ENCODE peak calls at places on chromosome 1, in nine cellular contexts. V is NCI-H146; F is NCI-H1092 treated with DMSO at 0.1 percent for 48 hours; Z is naive thymus-derived CD4-positive, alpha-beta T cell; R is activated naive CD8-positive, alpha-beta T cell treated with anti-CD3 and anti-CD28 coated beads for 36 hours; J is CD8-positive, alpha-beta memory T cell; I is hypothalamus; Q is left lung; M is activated T-cell treated with anti-CD3 and anti-CD28 coated beads for 1 hour. X is an unnamed sample.

GRCh38 chr1:205150651-205151428 is 29.1 kb upstream of the RBBP5 start:
- DNase-seq in R (no peak), V (no peak), F (no peak), Z (no peak), Q (no peak), J (no peak), M (no peak), I (no peak), X (peak)

GRCh38 chr1:17550684-17551584 is 11.4 kb downstream of the ARHGEF10L start:
- DNase-seq in V (peak), F (no peak), Q (no peak), J (no peak), I (no peak), M (no peak), Z (no peak), R (no peak), X (no peak)

GRCh38 chr1:56710646-56711045 is 65.5 kb downstream of the PRKAA2 start:
- DNase-seq in J (no peak), Q (no peak), R (no peak), I (no peak), V (no peak), Z (no peak), M (no peak), F (no peak), X (peak)

GRCh38 chr1:182952677-182953444 is at the start of gene SHCBP1L:
- DNase-seq in Q (no peak), F (no peak), Z (no peak), M (no peak), J (no peak), I (no peak), V (no peak), R (no peak), X (no peak)

GRCh38 chr1:8503842-8504241 is 185.9 kb downstream of the SLC45A1 start:
- DNase-seq in V (no peak), I (no peak), Z (no peak), F (no peak), J (no peak), M (no peak), R (no peak), Q (no peak), X (no peak)

GRCh38 chr1:44647896-44648295 is 26.4 kb downstream of the TMEM53 start:
- DNase-seq in Q (no peak), J (no peak), V (no peak), M (no peak), I (no peak), R (no peak), Z (no peak), F (no peak), X (no peak)

GRCh38 chr1:27563407-27564263 is 40.3 kb downstream of the AHDC1 start:
- DNase-seq in Z (no peak), R (no peak), Q (peak), I (no peak), M (no peak), J (no peak), V (no peak), F (no peak), X (peak)

GRCh38 chr1:65994223-65994622 is 201.5 kb downstream of the PDE4B start:
- DNase-seq in M (no peak), J (no peak), V (no peak), R (no peak), Q (no peak), Z (no peak), F (no peak), I (no peak), X (no peak)

GRCh38 chr1:39919545-39919944 is 17.8 kb upstream of the MYCL start:
- DNase-seq in F (no peak), M (peak), I (no peak), R (peak), Q (peak), V (peak), J (peak), Z (peak), X (peak)

GRCh38 chr1:213686983-213687382 is 300.8 kb upstream of the PROX1 start:
- DNase-seq in R (no peak), Q (no peak), I (no peak), V (no peak), Z (no peak), F (no peak), M (no peak), J (no peak), X (no peak)

GRCh38 chr1:216750031-216750627 is 26.9 kb upstream of the ESRRG start:
- DNase-seq in M (no peak), V (peak), Z (no peak), R (no peak), J (no peak), I (peak), Q (no peak), F (peak), X (peak)